ENCODE peak calls at places on chromosomes 7 and 10, in seven cellular contexts. One of them, this sample, is unnamed.

GRCh38 chr7:121697731-121698396 is 175.1 kb upstream of the PTPRZ1 start:
- DNase-seq in kidney: no peak
- DNase-seq in stimulated activated CD4-positive, alpha-beta T cell treated with anti-CD3 and anti-CD28 coated beads, Interleukin-15, amount 100 ng/mL, for 24 hours: no peak
- DNase-seq in activated CD4-positive, alpha-beta T cell treated with anti-CD3 and anti-CD28 coated beads, Interleukin-2, amount 10 ng/mL, durations not matched to agents 24 days and 14 days: no peak
- DNase-seq in Calu3: no peak
- DNase-seq in fibroblast of villous mesenchyme: no peak
- DNase-seq in RPMI8226: no peak
- DNase-seq in this sample: no peak

GRCh38 chr7:2005746-2006145 is 227.0 kb downstream of the MAD1L1 start:
- DNase-seq in stimulated activated CD4-positive, alpha-beta T cell treated with anti-CD3 and anti-CD28 coated beads, Interleukin-15, amount 100 ng/mL, for 24 hours: no peak
- DNase-seq in activated CD4-positive, alpha-beta T cell treated with anti-CD3 and anti-CD28 coated beads, Interleukin-2, amount 10 ng/mL, durations not matched to agents 24 days and 14 days: no peak
- DNase-seq in Calu3: no peak
- DNase-seq in RPMI8226: no peak
- DNase-seq in fibroblast of villous mesenchyme: no peak
- DNase-seq in kidney: peak; percentile 44
- DNase-seq in this sample: no peak

GRCh38 chr7:12827920-12828319 is 140.5 kb downstream of the ARL4A start:
- DNase-seq in activated CD4-positive, alpha-beta T cell treated with anti-CD3 and anti-CD28 coated beads, Interleukin-2, amount 10 ng/mL, durations not matched to agents 24 days and 14 days: no peak
- DNase-seq in RPMI8226: no peak
- DNase-seq in Calu3: no peak
- DNase-seq in fibroblast of villous mesenchyme: no peak
- DNase-seq in stimulated activated CD4-positive, alpha-beta T cell treated with anti-CD3 and anti-CD28 coated beads, Interleukin-15, amount 100 ng/mL, for 24 hours: no peak
- DNase-seq in kidney: no peak
- DNase-seq in this sample: no peak

GRCh38 chr10:77405771-77406241 is 231.8 kb downstream of the KCNMA1 start:
- DNase-seq in activated CD4-positive, alpha-beta T cell treated with anti-CD3 and anti-CD28 coated beads, Interleukin-2, amount 10 ng/mL, durations not matched to agents 24 days and 14 days: peak; percentile 55
- DNase-seq in Calu3: peak; percentile 91
- DNase-seq in kidney: peak; percentile 89
- DNase-seq in stimulated activated CD4-positive, alpha-beta T cell treated with anti-CD3 and anti-CD28 coated beads, Interleukin-15, amount 100 ng/mL, for 24 hours: peak; percentile 26
- DNase-seq in fibroblast of villous mesenchyme: peak; percentile 67
- DNase-seq in RPMI8226: peak; percentile 24
- DNase-seq in this sample: peak; percentile 73

GRCh38 chr10:70564901-70565351 is 37.6 kb downstream of the PRF1 start:
- DNase-seq in fibroblast of villous mesenchyme: no peak
- DNase-seq in activated CD4-positive, alpha-beta T cell treated with anti-CD3 and anti-CD28 coated beads, Interleukin-2, amount 10 ng/mL, durations not matched to agents 24 days and 14 days: no peak
- DNase-seq in RPMI8226: no peak
- DNase-seq in stimulated activated CD4-positive, alpha-beta T cell treated with anti-CD3 and anti-CD28 coated beads, Interleukin-15, amount 100 ng/mL, for 24 hours: peak; percentile 27
- DNase-seq in kidney: peak; percentile 46
- DNase-seq in Calu3: no peak
- DNase-seq in this sample: no peak

GRCh38 chr10:48582970-48583369 is 21.9 kb downstream of the ARHGAP22 start:
- DNase-seq in RPMI8226: no peak
- DNase-seq in Calu3: no peak
- DNase-seq in fibroblast of villous mesenchyme: no peak
- DNase-seq in kidney: no peak
- DNase-seq in activated CD4-positive, alpha-beta T cell treated with anti-CD3 and anti-CD28 coated beads, Interleukin-2, amount 10 ng/mL, durations not matched to agents 24 days and 14 days: no peak
- DNase-seq in stimulated activated CD4-positive, alpha-beta T cell treated with anti-CD3 and anti-CD28 coated beads, Interleukin-15, amount 100 ng/mL, for 24 hours: no peak
- DNase-seq in this sample: no peak

GRCh38 chr7:21543528-21544302 is 876 bp downstream of the DNAH11 start:
- DNase-seq in RPMI8226: peak; percentile 79
- DNase-seq in kidney: no peak
- DNase-seq in fibroblast of villous mesenchyme: peak; percentile 2
- DNase-seq in activated CD4-positive, alpha-beta T cell treated with anti-CD3 and anti-CD28 coated beads, Interleukin-2, amount 10 ng/mL, durations not matched to agents 24 days and 14 days: peak; percentile 73
- DNase-seq in stimulated activated CD4-positive, alpha-beta T cell treated with anti-CD3 and anti-CD28 coated beads, Interleukin-15, amount 100 ng/mL, for 24 hours: peak; percentile 17
- DNase-seq in Calu3: no peak
- DNase-seq in this sample: peak; percentile 39

GRCh38 chr7:106824458-106824857 is 40.6 kb upstream of the PIK3CG start:
- DNase-seq in RPMI8226: no peak
- DNase-seq in Calu3: peak; percentile 51
- DNase-seq in fibroblast of villous mesenchyme: no peak
- DNase-seq in stimulated activated CD4-positive, alpha-beta T cell treated with anti-CD3 and anti-CD28 coated beads, Interleukin-15, amount 100 ng/mL, for 24 hours: no peak
- DNase-seq in kidney: no peak
- DNase-seq in activated CD4-positive, alpha-beta T cell treated with anti-CD3 and anti-CD28 coated beads, Interleukin-2, amount 10 ng/mL, durations not matched to agents 24 days and 14 days: no peak
- DNase-seq in this sample: no peak

GRCh38 chr7:132112632-132113031 is 463.6 kb downstream of the PLXNA4 start:
- DNase-seq in stimulated activated CD4-positive, alpha-beta T cell treated with anti-CD3 and anti-CD28 coated beads, Interleukin-15, amount 100 ng/mL, for 24 hours: no peak
- DNase-seq in kidney: no peak
- DNase-seq in Calu3: no peak
- DNase-seq in activated CD4-positive, alpha-beta T cell treated with anti-CD3 and anti-CD28 coated beads, Interleukin-2, amount 10 ng/mL, durations not matched to agents 24 days and 14 days: no peak
- DNase-seq in fibroblast of villous mesenchyme: no peak
- DNase-seq in RPMI8226: no peak
- DNase-seq in this sample: no peak

GRCh38 chr10:16964571-16965241 is 147.5 kb upstream of the RSU1 start:
- DNase-seq in activated CD4-positive, alpha-beta T cell treated with anti-CD3 and anti-CD28 coated beads, Interleukin-2, amount 10 ng/mL, durations not matched to agents 24 days and 14 days: no peak
- DNase-seq in stimulated activated CD4-positive, alpha-beta T cell treated with anti-CD3 and anti-CD28 coated beads, Interleukin-15, amount 100 ng/mL, for 24 hours: no peak
- DNase-seq in kidney: no peak
- DNase-seq in Calu3: no peak
- DNase-seq in RPMI8226: no peak
- DNase-seq in fibroblast of villous mesenchyme: peak; percentile 90
- DNase-seq in this sample: no peak

GRCh38 chr10:119643306-119644214 is 7.6 kb upstream of the BAG3 start:
- DNase-seq in RPMI8226: no peak
- DNase-seq in stimulated activated CD4-positive, alpha-beta T cell treated with anti-CD3 and anti-CD28 coated beads, Interleukin-15, amount 100 ng/mL, for 24 hours: no peak
- DNase-seq in Calu3: no peak
- DNase-seq in fibroblast of villous mesenchyme: peak; percentile 71
- DNase-seq in activated CD4-positive, alpha-beta T cell treated with anti-CD3 and anti-CD28 coated beads, Interleukin-2, amount 10 ng/mL, durations not matched to agents 24 days and 14 days: no peak
- DNase-seq in kidney: no peak
- DNase-seq in this sample: no peak